ENCODE peak calls at places on chromosome 16, in ten cellular contexts. X is A549, U is K562, T is WTC11, F is HCT116, D is H1, P is GM12878, Q is NB4, O is SK-N-SH, Y is HepG2. L is an unnamed sample.

GRCh38 chr16:12868169-12868568 is 33.2 kb upstream of the SHISA9 start:
- DNase-seq in O (no peak), Q (no peak), Y (no peak), U (no peak), T (no peak), D (no peak), X (no peak), F (no peak), P (no peak), L (no peak)

GRCh38 chr16:28208824-28209223 is 2.9 kb downstream of the XPO6 start:
- DNase-seq in X (no peak), D (no peak), O (no peak), T (no peak), U (no peak), F (no peak), Q (no peak), Y (no peak), P (no peak), L (peak)

GRCh38 chr16:383326-384020 is 1.7 kb upstream of the PGAP6 start:
- DNase-seq in Y (no peak), P (peak), F (peak), U (no peak), X (no peak), O (no peak), Q (no peak), D (peak), T (peak), L (peak)

GRCh38 chr16:59046335-59046734 is 312.2 kb upstream of the GOT2 start:
- DNase-seq in P (no peak), Y (no peak), T (no peak), F (no peak), Q (no peak), U (no peak), O (no peak), D (no peak), X (no peak), L (no peak)

GRCh38 chr16:57358527-57359095 is at the start of gene CCL22:
- DNase-seq in P (peak), O (no peak), X (no peak), U (no peak), Q (peak), F (no peak), T (no peak), Y (no peak), D (no peak), L (no peak)

GRCh38 chr16:1637526-1637925 is 25.4 kb downstream of the CRAMP1 start:
- DNase-seq in Y (no peak), F (no peak), X (no peak), O (no peak), D (no peak), T (no peak), U (no peak), Q (no peak), P (no peak), L (no peak)

GRCh38 chr16:67514382-67514828 is 14.2 kb upstream of the RIPOR1 start:
- DNase-seq in X (peak), O (peak), F (peak), P (peak), Y (peak), Q (peak), U (peak), T (peak), D (no peak), L (peak)

GRCh38 chr16:73713817-73714495 is 582.7 kb upstream of the PSMD7 start:
- DNase-seq in F (peak), U (peak), Q (peak), X (peak), P (no peak), O (peak), T (peak), D (no peak), Y (peak), L (no peak)

GRCh38 chr16:47254771-47255170 is 111.0 kb upstream of the NETO2 start:
- DNase-seq in U (no peak), P (no peak), D (no peak), T (no peak), F (no peak), X (no peak), Q (no peak), Y (no peak), O (no peak), L (no peak)

GRCh38 chr16:67936876-67937605 is 391 bp upstream of the PSMB10 start:
- DNase-seq in D (no peak), X (no peak), U (no peak), Y (no peak), P (peak), O (no peak), T (no peak), Q (peak), F (no peak), L (peak)

GRCh38 chr16:11329080-11329491 is 16.2 kb upstream of the RMI2 start:
- DNase-seq in P (peak), D (no peak), O (no peak), T (no peak), U (no peak), Q (no peak), X (no peak), F (no peak), Y (no peak), L (no peak)

GRCh38 chr16:72878301-72879269 is 169.3 kb downstream of the ZFHX3 start:
- DNase-seq in Y (peak), P (no peak), T (no peak), Q (no peak), U (no peak), O (peak), F (no peak), D (no peak), X (no peak), L (no peak)

GRCh38 chr16:46850619-46851555 is 19.9 kb upstream of the C16orf87 start:
- DNase-seq in Y (no peak), T (no peak), Q (no peak), D (no peak), U (no peak), O (no peak), X (no peak), P (no peak), F (no peak), L (no peak)

GRCh38 chr16:75446416-75446815 is 13.1 kb upstream of the CFDP1 start:
- DNase-seq in O (no peak), T (no peak), U (no peak), F (no peak), Y (peak), X (no peak), D (no peak), P (no peak), Q (no peak), L (no peak)

GRCh38 chr16:57163842-57164241 is 22.0 kb downstream of the PSME3IP1 start:
- DNase-seq in O (no peak), Y (no peak), F (no peak), Q (no peak), D (no peak), P (no peak), T (no peak), X (no peak), U (no peak), L (no peak)

GRCh38 chr16:22370038-22370541 is 4.3 kb downstream of the CDR2 start:
- DNase-seq in D (no peak), P (no peak), Y (peak), U (no peak), T (no peak), O (no peak), X (no peak), Q (no peak), F (no peak), L (peak)

GRCh38 chr16:69314534-69314933 is 3.4 kb downstream of the VPS4A start:
- DNase-seq in Q (no peak), X (no peak), F (no peak), O (no peak), Y (no peak), U (no peak), P (no peak), T (no peak), D (no peak), L (no peak)

GRCh38 chr16:10501016-10501607 is 79.3 kb downstream of the EMP2 start:
- DNase-seq in Q (peak), X (no peak), O (no peak), Y (peak), T (no peak), D (no peak), U (peak), P (no peak), F (no peak), L (no peak)

GRCh38 chr16:2150418-2151187 is 2.2 kb downstream of the RAB26 start:
- DNase-seq in T (peak), D (peak), O (peak), U (no peak), Q (peak), X (peak), F (no peak), P (no peak), Y (peak), L (no peak)

GRCh38 chr16:74817851-74818250 is 43.2 kb upstream of the FA2H start:
- DNase-seq in P (no peak), Q (no peak), X (no peak), U (no peak), F (no peak), D (no peak), O (no peak), T (peak), Y (no peak), L (no peak)

GRCh38 chr16:50841081-50841886 is 99.4 kb downstream of the CYLD start:
- DNase-seq in Q (peak), D (no peak), Y (no peak), U (peak), T (peak), O (no peak), X (no peak), P (no peak), F (no peak), L (no peak)

GRCh38 chr16:50228364-50228868 is 37.9 kb upstream of the ADCY7 start:
- DNase-seq in F (no peak), D (no peak), Q (no peak), P (no peak), O (no peak), T (no peak), Y (no peak), X (no peak), U (peak), L (no peak)

GRCh38 chr16:67847064-67847861 is at the start of gene CENPT:
- DNase-seq in U (peak), F (no peak), X (peak), T (no peak), O (peak), Y (peak), Q (peak), D (no peak), P (no peak), L (peak)

GRCh38 chr16:75025766-75026165 is 26.9 kb downstream of the ZNRF1 start:
- DNase-seq in P (no peak), D (no peak), F (no peak), T (no peak), U (peak), X (no peak), Q (no peak), Y (no peak), O (peak), L (no peak)

GRCh38 chr16:56866955-56867830 is 2.2 kb downstream of the SLC12A3 start:
- DNase-seq in O (peak), U (peak), D (no peak), Y (peak), P (no peak), T (no peak), X (peak), Q (peak), F (peak), L (peak)

GRCh38 chr16:75027520-75028300 is 28.9 kb downstream of the ZNRF1 start:
- DNase-seq in O (no peak), F (no peak), Q (no peak), U (no peak), P (no peak), D (no peak), T (no peak), X (no peak), Y (no peak), L (peak)

GRCh38 chr16:70579648-70580630 is 56.3 kb downstream of the SF3B3 start:
- DNase-seq in D (no peak), O (peak), U (peak), T (no peak), F (no peak), X (no peak), Y (no peak), P (no peak), Q (no peak), L (no peak)
- TF ChIP-seq MAX in D (no peak), O (no peak), U (peak), T (no peak), F (no peak), X (no peak), Y (peak), P (no peak), Q (no peak), L (no peak)

GRCh38 chr16:87602005-87602790 is at the start of gene JPH3:
- DNase-seq in O (peak), P (no peak), D (peak), X (peak), F (no peak), Q (no peak), T (peak), U (peak), Y (no peak), L (no peak)
- TF ChIP-seq MAX in O (no peak), P (no peak), D (no peak), X (no peak), F (no peak), Q (no peak), T (no peak), U (no peak), Y (no peak), L (no peak)

DNA sequence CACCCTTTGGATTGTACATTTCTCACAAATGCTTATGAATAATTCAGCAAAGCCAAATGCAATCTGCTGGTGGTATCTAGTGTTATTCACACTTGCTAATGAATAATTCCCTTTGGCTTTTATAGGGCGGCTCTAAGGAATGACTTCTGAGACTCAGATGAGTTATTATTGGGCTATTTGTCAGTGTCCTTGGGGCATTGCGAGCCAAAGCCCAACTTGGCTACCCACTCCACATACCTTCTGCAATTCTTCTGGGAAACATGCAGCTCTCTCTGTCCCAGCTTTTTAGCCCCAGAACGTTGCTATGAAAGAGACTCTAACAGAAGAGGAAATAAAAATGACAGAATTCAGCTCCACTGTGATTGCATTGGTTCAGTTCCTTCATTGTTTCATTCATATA is 41.2 kb downstream of the FTO start:
- DNase-seq in X (no peak), P (no peak), T (no peak), U (no peak), Y (no peak), O (no peak), Q (no peak), D (no peak), F (no peak), L (no peak)
- TF ChIP-seq MAX in X (no peak), P (no peak), T (no peak), U (no peak), Y (no peak), O (no peak), Q (no peak), D (no peak), F (no peak), L (no peak)

DNA sequence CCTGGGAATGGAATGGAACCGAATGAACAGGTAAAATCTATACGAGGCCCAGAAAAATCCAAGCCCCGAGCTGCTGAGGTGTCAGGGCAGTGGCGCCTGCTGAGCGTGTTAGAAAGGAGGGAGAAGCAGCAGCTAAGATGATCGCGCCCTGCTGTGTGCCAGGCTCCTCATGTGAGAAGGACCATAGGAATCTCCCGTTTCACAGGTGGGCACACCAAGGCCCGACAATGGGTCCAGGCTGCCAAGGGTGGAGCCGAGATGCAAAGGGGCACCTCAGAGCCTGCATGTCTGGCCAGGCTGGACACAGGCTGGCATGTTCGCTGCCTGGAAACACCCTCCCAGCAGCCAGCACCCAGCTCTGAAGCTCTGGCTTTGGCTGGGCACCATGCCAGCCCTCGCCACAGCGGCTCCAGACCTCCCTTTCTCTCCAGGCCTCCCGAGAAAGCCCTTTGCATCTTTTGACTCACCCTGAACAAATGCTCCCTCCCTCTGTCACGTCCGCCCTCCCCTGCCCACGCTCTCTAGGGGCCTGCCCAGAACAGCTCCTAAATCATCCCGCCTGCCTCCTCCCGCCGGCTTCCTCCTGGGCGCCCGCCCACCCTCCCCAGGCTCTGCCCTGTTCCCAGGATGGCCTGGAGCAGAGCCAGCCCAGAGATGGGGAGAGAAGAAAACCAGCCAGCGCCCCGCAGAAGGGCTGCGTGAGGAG is 217.8 kb upstream of the GSE1 start:
- DNase-seq in F (peak), Y (peak), O (peak), T (peak), U (peak), Q (peak), P (peak), X (peak), D (no peak), L (peak)
- TF ChIP-seq MAX in F (no peak), Y (no peak), O (peak), T (no peak), U (peak), Q (no peak), P (no peak), X (peak), D (no peak), L (no peak)

DNA sequence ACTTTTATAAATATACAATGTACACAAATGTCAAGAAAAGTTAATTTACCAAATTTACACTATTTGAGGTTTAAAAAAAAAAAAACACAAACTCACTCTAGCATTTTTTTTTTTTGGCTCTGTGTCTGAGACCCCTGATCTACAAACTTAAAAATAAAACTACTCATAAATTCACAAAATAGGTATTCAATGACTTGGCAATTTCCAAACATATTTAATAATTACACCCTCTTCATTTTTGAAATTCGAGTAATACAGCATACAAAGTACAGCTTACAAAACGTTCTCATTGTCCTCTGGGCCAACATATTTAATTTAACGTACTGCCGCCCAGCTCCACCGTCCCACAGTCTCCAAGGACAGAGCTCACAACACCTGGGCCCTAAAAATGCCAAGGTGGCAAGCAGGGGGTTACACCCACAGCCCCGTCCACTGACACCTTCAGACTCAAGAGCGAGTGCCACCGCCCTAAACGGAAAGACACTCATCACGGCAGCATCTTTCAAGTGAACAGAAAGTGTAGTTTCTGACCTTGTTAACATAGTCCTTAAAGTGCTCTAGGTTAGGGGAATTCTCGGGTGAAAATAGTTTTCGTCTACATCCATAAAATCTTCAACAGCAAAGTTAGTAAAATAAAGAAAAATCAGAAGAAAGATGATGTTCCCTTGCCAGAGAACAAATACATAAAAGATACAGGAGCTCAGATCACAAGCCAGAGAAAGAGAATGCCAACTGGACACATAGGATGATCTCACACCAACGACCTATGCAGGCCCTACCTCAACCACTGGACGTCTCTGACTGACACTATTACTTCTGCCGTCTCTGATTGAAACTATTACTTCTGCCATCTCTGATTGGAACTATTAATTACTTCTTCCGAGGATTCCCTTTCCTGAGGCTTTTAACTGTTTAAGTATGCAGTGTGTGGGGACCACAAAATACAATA is 4.2 kb downstream of the ADCY9 start:
- DNase-seq in Y (peak), P (no peak), X (no peak), O (no peak), U (no peak), T (no peak), Q (no peak), F (no peak), D (no peak), L (no peak)
- TF ChIP-seq MAX in Y (no peak), P (no peak), X (no peak), O (no peak), U (no peak), T (no peak), Q (no peak), F (no peak), D (no peak), L (no peak)

GRCh38 chr16:81553080-81553813 is 108.6 kb downstream of the CMIP start:
- DNase-seq in F (no peak), O (peak), U (no peak), Y (peak), P (no peak), X (no peak), Q (no peak), T (no peak), D (no peak), L (peak)
- TF ChIP-seq MAX in F (no peak), O (no peak), U (no peak), Y (peak), P (no peak), X (no peak), Q (no peak), T (no peak), D (no peak), L (no peak)

GRCh38 chr16:65500007-65500406 is 378.1 kb upstream of the CDH11 start:
- DNase-seq in O (no peak), P (no peak), D (no peak), X (no peak), Y (no peak), Q (no peak), T (no peak), F (no peak), U (no peak), L (no peak)
- TF ChIP-seq MAX in O (no peak), P (no peak), D (no peak), X (no peak), Y (no peak), Q (no peak), T (no peak), F (no peak), U (no peak), L (no peak)

L was measured in endothelial cell of umbilical vein.